ENCODE peak calls at places on chromosomes 12 and 14, in six cellular contexts. S is choroid plexus epithelial cell, Z is uterus, H is A673, B is AG04449, K is stomach. C is an unnamed sample.

GRCh38 chr12:84644936-84645335 is 267.7 kb downstream of the SLC6A15 start:
- DNase-seq in B (no peak), Z (no peak), S (no peak), H (no peak), K (no peak), C (no peak)

GRCh38 chr14:99179506-99179905 is 92.5 kb downstream of the BCL11B start:
- DNase-seq in B (no peak), K (no peak), Z (no peak), S (no peak), H (no peak), C (no peak)

GRCh38 chr12:93179792-93180191 is 197.9 kb upstream of the NUDT4 start:
- DNase-seq in Z (no peak), K (no peak), H (no peak), S (no peak), B (no peak), C (no peak)

GRCh38 chr14:89445252-89445973 is 28.4 kb upstream of the FOXN3 start:
- DNase-seq in H (no peak), B (no peak), Z (no peak), K (no peak), S (no peak), C (peak)

GRCh38 chr12:121182222-121182896 is 27.6 kb upstream of the P2RX4 start:
- DNase-seq in H (no peak), Z (no peak), S (no peak), K (no peak), B (no peak), C (peak)

GRCh38 chr14:45940318-45940717 is 687.3 kb upstream of the MIS18BP1 start:
- DNase-seq in S (no peak), H (no peak), K (no peak), B (no peak), Z (no peak), C (no peak)

GRCh38 chr14:67514203-67514607 is 18.9 kb upstream of the PLEKHH1 start:
- DNase-seq in B (no peak), S (no peak), Z (peak), K (no peak), H (no peak), C (no peak)

GRCh38 chr14:101973356-101973755 is 9.0 kb downstream of the DYNC1H1 start:
- DNase-seq in S (no peak), Z (no peak), H (no peak), K (no peak), B (no peak), C (no peak)

GRCh38 chr12:117513353-117513752 is 151.9 kb upstream of the NOS1 start:
- DNase-seq in Z (no peak), B (no peak), K (peak), S (no peak), H (no peak), C (no peak)

GRCh38 chr12:27821259-27821973 is 41.4 kb upstream of the MANSC4 start:
- DNase-seq in K (peak), B (no peak), Z (peak), S (peak), H (peak), C (peak)

GRCh38 chr12:26338574-26339572 is 143.5 kb downstream of the SSPN start:
- DNase-seq in B (no peak), S (peak), H (no peak), K (no peak), Z (no peak), C (no peak)

GRCh38 chr12:24822121-24822899 is 126.6 kb downstream of the BCAT1 start:
- DNase-seq in H (no peak), S (peak), Z (no peak), B (peak), K (no peak), C (no peak)

GRCh38 chr12:130013771-130014484 is 110.1 kb upstream of the TMEM132D start:
- DNase-seq in B (no peak), Z (no peak), H (peak), K (peak), S (peak), C (peak)

GRCh38 chr12:27822076-27822712 is 42.2 kb upstream of the MANSC4 start:
- DNase-seq in S (peak), K (no peak), B (no peak), Z (no peak), H (no peak), C (peak)

GRCh38 chr14:24261256-24261968 is 1.6 kb downstream of the TGM1 start:
- DNase-seq in H (no peak), B (no peak), Z (no peak), K (no peak), S (no peak), C (no peak)

GRCh38 chr14:47302121-47302520 is 373.3 kb downstream of the MDGA2 start:
- DNase-seq in S (no peak), H (no peak), B (no peak), K (no peak), Z (no peak), C (no peak)

GRCh38 chr12:127559349-127560040 is 707.5 kb upstream of the TMEM132C start:
- DNase-seq in K (peak), H (peak), Z (no peak), S (peak), B (peak), C (peak)

GRCh38 chr12:63907561-63907960 is 63.1 kb downstream of the SRGAP1 start:
- DNase-seq in Z (no peak), K (no peak), S (peak), H (no peak), B (no peak), C (no peak)

DNA sequence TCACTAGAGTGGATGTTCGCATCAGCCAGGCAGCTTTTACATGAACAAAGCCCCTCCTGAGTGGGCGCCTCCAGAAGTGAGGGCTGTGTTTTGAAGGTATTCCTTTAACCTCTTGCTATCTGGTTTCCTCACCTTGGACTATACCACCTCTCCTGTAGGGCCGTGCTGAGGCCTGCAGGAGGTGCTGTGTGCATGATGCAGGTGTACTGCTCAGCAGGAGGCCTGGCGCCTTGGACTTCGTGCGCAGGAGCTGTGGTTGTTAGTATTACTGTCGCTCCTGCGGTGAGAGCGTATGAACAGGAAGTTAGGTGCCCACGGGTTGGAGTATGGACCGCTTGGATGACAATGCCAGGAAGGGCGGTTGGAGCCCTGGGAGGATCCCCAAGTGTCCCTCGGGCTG is 130.7 kb downstream of the TSPAN9 start:
- DNase-seq in S (no peak), Z (no peak), B (no peak), K (no peak), H (no peak), C (peak)
- TF ChIP-seq CTCF in S (peak), Z (no peak), B (no peak), K (no peak), H (peak), C (no peak)

DNA sequence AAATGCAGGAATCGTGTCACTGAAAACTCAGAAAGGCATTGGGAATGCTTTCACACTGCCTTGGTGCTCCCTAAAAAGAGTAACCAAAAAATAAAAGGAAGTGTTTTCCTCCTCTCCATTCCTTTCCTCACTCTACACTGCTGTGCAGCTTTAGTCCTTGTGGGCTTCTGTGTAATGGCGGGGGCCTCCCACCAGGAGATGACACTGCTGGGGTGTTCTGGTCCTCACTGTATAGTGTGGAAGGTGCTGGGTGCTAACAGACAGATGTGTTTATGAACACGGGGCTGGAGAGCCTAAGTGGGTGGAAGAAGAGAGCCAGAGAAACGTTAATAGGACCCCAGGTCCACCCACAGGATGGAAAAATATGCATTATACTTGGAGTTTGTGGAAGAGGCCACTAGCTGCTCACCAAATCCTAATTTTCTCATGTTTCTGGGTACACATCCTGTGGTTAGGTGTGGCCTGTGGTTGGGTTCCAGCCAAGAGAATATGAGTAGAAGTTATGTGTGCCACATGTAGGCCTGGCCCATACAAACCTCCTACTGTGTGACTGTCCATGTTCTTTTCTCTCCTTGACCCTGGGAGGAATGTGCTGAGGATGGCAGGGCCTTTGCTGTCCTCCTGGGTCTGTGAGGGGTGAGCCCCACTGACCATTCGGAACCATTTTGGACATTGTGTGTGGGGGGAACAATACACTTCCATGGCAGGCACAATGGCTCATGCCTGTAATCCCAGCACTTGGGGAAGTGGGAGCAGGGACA is 14.0 kb upstream of the C1S start:
- DNase-seq in H (no peak), K (no peak), S (no peak), B (no peak), Z (no peak), C (no peak)
- TF ChIP-seq CTCF in H (no peak), K (no peak), S (peak), B (no peak), Z (no peak), C (no peak)

GRCh38 chr14:36028218-36028617 is 148.3 kb downstream of the PTCSC3 start:
- DNase-seq in S (no peak), B (no peak), H (peak), K (no peak), Z (no peak), C (peak)
- TF ChIP-seq CTCF in S (no peak), B (no peak), H (peak), K (no peak), Z (no peak), C (no peak)

GRCh38 chr14:96039633-96040311 is 610 bp downstream of the C14orf132 start:
- DNase-seq in H (peak), B (no peak), S (peak), K (no peak), Z (peak), C (peak)
- TF ChIP-seq CTCF in H (peak), B (peak), S (peak), K (no peak), Z (peak), C (peak)

DNA sequence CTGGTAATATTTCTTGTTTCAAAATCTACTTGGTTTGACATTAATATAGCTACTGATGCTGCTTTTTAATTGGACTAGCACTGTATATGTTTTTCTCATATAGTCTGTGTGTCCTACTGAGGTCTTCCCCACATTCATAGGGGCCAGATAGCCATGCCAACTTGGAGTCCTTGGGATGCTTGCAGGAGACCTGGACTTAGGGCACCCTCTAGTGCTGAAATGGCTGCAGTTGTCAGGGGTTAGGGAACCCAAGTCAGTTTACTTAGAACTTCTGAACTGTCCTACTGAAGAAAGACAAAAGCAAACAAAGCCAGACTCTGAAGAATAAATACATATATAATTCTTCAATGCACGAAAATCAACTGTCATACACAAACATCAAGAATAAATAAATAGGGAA is 279.9 kb upstream of the SYT1 start:
- DNase-seq in H (peak), K (no peak), S (peak), Z (no peak), B (no peak), C (no peak)
- TF ChIP-seq CTCF in H (peak), K (no peak), S (peak), Z (no peak), B (peak), C (no peak)

DNA sequence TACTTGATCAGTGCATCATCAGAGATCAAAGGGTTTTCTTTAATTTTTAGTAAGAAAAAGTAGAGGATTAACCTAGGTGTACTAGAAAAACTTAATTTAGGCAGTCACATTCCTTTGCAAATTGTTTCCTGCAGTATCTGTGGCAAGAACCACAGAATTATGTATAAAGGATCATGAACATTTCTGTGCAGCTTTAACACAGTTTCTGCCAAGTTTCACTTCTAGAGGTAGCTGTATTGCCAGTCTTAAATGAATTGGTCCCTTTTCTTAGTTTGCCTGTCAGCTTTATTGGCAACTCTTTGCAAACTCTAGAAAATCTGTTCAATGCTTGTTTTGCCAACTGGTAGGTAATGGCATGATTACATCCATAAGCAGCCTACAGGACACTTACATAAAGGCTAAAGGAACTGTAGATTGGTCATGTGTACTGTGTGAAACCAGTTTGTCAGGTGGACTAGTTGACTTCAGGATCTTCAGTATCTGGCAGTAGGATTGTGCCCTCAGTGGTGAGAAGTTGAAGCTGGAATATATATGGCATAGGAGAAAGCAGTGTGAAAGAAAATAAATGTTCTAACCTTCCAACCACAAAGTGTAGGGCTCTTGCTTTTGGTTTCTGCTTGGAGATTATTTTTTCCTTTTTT is 75.9 kb downstream of the TTLL5 start:
- DNase-seq in S (peak), Z (no peak), K (no peak), H (no peak), B (no peak), C (no peak)
- TF ChIP-seq CTCF in S (no peak), Z (no peak), K (no peak), H (no peak), B (no peak), C (no peak)

DNA sequence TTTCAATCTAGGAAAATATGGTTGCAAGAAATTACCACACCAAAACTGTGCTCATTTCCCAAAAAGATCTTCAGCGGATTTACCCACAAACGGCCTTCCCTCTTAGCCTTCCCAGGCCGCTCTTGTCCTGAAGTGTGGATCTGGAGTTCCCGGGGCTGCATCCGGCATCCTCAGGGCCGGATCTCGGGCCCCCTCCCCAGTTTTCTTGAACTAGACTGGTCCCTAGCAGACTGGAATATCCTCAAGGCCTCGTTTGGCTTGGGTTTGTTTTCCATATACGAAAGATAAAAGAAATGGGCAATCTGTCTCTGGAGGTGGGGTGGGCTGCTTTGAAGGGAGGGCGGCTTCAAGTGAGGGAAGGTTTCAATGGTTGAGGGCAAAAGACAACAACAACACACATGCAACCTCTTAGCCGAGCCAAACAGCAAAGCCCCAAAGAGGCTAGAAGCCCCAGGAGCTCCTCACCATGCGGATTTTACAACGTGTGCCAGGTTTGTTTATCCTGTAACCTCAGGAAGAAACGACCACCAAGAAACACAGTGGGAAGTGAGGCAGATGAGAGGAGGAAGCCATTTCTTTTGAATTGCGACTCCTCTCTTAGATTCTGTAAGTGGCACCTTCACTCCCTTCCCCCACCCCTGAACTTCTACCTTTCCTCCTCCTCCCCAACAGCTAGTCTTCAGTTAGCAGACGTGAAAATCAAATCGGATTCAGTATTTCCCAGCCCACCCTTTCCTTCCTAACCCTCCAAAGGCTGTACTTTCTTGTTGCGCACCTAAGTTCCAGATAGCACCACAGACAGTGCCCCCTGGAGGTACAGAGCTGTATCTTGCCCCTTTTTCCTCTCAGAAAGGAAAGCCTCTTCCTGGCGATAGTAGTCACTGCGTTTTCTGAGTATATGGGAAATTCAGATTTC is 2.6 kb downstream of the MYF6 start:
- DNase-seq in K (no peak), Z (no peak), H (peak), S (peak), B (no peak), C (no peak)
- TF ChIP-seq CTCF in K (no peak), Z (no peak), H (peak), S (peak), B (no peak), C (peak)

GRCh38 chr12:105554223-105554678 is 223.8 kb downstream of the C12orf75 start:
- DNase-seq in S (no peak), Z (no peak), K (no peak), H (no peak), B (no peak), C (no peak)

GRCh38 chr12:105552056-105552455 is 221.6 kb downstream of the C12orf75 start:
- DNase-seq in H (no peak), Z (no peak), S (no peak), K (no peak), B (no peak), C (no peak)

GRCh38 chr12:105554856-105555255 is 224.4 kb downstream of the C12orf75 start:
- DNase-seq in Z (no peak), B (no peak), S (no peak), K (no peak), H (no peak), C (no peak)

GRCh38 chr12:105559292-105559691 is 228.8 kb downstream of the C12orf75 start:
- DNase-seq in H (no peak), S (no peak), Z (no peak), B (no peak), K (no peak), C (no peak)

GRCh38 chr12:105555556-105555973 is 225.1 kb downstream of the C12orf75 start:
- DNase-seq in B (no peak), Z (no peak), H (no peak), S (no peak), K (no peak), C (no peak)
- TF ChIP-seq CTCF in B (no peak), Z (no peak), H (no peak), S (no peak), K (no peak), C (no peak)

DNA sequence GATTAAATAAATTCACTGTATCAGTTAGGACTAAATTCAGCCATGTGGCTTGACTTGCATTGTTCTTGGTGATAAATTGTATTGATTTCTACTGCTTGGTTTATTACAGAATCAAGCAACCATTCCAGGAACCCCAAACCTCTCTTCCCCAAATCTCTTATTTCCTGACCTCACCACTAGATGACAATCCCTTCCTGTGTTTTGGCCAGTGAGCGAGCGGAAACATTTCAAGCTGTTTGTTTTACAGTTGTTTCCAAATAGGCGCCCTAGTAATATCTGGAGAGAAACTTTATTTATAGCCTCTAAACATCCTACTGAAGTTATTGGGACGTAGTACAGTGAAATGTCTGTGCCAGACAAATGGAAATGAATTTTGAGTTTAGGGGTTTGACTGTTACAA is 161.1 kb downstream of the SNAPC1 start:
- DNase-seq in S (peak), Z (no peak), K (no peak), H (peak), B (no peak), C (no peak)
- TF ChIP-seq CTCF in S (peak), Z (no peak), K (no peak), H (peak), B (peak), C (no peak)

GRCh38 chr14:79369359-79370332 is 841.7 kb downstream of the DIO2 start:
- DNase-seq in Z (peak), S (peak), K (no peak), B (peak), H (peak), C (no peak)
- TF ChIP-seq CTCF in Z (peak), S (peak), K (no peak), B (peak), H (no peak), C (no peak)